ENCODE peak calls at places on chromosomes 11 and 22, in eight cellular contexts. One of them, this sample, is unnamed. For H3K36me3, the result is how much of the 10 kb centered on the place peaks cover.

GRCh38 chr11:2987881-2988280 is 4.2 kb downstream of the NAP1L4 start:
- DNase-seq in CD8-positive, alpha-beta T cell: peak
- DNase-seq in thoracic aorta: no peak
- DNase-seq in tibial artery: no peak
- DNase-seq in H7: no peak
- DNase-seq in lung: no peak
- DNase-seq in body of pancreas: no peak
- DNase-seq in HAP-1: no peak
- DNase-seq in this sample: no peak

GRCh38 chr11:1645357-1645821 is 15.8 kb downstream of the KRTAP5-5 start:
- DNase-seq in CD8-positive, alpha-beta T cell: no peak
- DNase-seq in thoracic aorta: no peak
- DNase-seq in tibial artery: no peak
- DNase-seq in H7: no peak
- DNase-seq in lung: no peak
- DNase-seq in body of pancreas: no peak
- DNase-seq in HAP-1: no peak
- DNase-seq in this sample: no peak

GRCh38 chr11:59224419-59224928 is 11.7 kb upstream of the MPEG1 start:
- DNase-seq in CD8-positive, alpha-beta T cell: no peak
- DNase-seq in thoracic aorta: no peak
- DNase-seq in tibial artery: no peak
- DNase-seq in H7: no peak
- DNase-seq in lung: no peak
- DNase-seq in body of pancreas: no peak
- DNase-seq in HAP-1: no peak
- DNase-seq in this sample: no peak

GRCh38 chr22:44926491-44927415 is 83.1 kb downstream of the PHF21B start:
- DNase-seq in CD8-positive, alpha-beta T cell: no peak
- DNase-seq in thoracic aorta: no peak
- DNase-seq in tibial artery: no peak
- DNase-seq in H7: peak
- DNase-seq in lung: no peak
- DNase-seq in body of pancreas: no peak
- DNase-seq in HAP-1: no peak
- DNase-seq in this sample: no peak

GRCh38 chr22:50032941-50033601 is 20.5 kb upstream of the IL17REL start:
- DNase-seq in CD8-positive, alpha-beta T cell: no peak
- DNase-seq in thoracic aorta: no peak
- DNase-seq in tibial artery: no peak
- DNase-seq in H7: peak
- DNase-seq in lung: no peak
- DNase-seq in body of pancreas: no peak
- DNase-seq in HAP-1: no peak
- DNase-seq in this sample: no peak

GRCh38 chr11:69812256-69812655 is 7.0 kb downstream of the FGF3 start:
- DNase-seq in CD8-positive, alpha-beta T cell: no peak
- DNase-seq in thoracic aorta: no peak
- DNase-seq in tibial artery: no peak
- DNase-seq in H7: no peak
- DNase-seq in lung: no peak
- DNase-seq in body of pancreas: no peak
- DNase-seq in HAP-1: no peak
- DNase-seq in this sample: no peak

GRCh38 chr22:45290410-45290936 is 5.7 kb downstream of the UPK3A start:
- DNase-seq in CD8-positive, alpha-beta T cell: no peak
- DNase-seq in thoracic aorta: no peak
- DNase-seq in tibial artery: no peak
- DNase-seq in H7: peak
- DNase-seq in lung: no peak
- DNase-seq in body of pancreas: peak
- DNase-seq in HAP-1: no peak
- DNase-seq in this sample: peak

GRCh38 chr11:93005239-93005638 is 35.8 kb downstream of the MTNR1B start:
- DNase-seq in CD8-positive, alpha-beta T cell: no peak
- DNase-seq in thoracic aorta: no peak
- DNase-seq in tibial artery: no peak
- DNase-seq in H7: no peak
- DNase-seq in lung: no peak
- DNase-seq in body of pancreas: no peak
- DNase-seq in HAP-1: no peak
- DNase-seq in this sample: no peak

GRCh38 chr11:121133046-121133445 is 32.0 kb downstream of the TECTA start:
- DNase-seq in CD8-positive, alpha-beta T cell: no peak
- DNase-seq in thoracic aorta: no peak
- DNase-seq in tibial artery: no peak
- DNase-seq in H7: no peak
- DNase-seq in lung: no peak
- DNase-seq in body of pancreas: no peak
- DNase-seq in HAP-1: no peak
- DNase-seq in this sample: no peak

GRCh38 chr22:17706451-17706900 is 67.8 kb downstream of the BID start:
- DNase-seq in CD8-positive, alpha-beta T cell: no peak
- DNase-seq in thoracic aorta: peak
- DNase-seq in tibial artery: peak
- DNase-seq in H7: peak
- DNase-seq in lung: peak
- DNase-seq in body of pancreas: peak
- DNase-seq in HAP-1: no peak
- DNase-seq in this sample: peak

GRCh38 chr11:18739684-18740083 is 13.7 kb upstream of the IGSF22 start:
- DNase-seq in CD8-positive, alpha-beta T cell: no peak
- DNase-seq in thoracic aorta: no peak
- DNase-seq in tibial artery: no peak
- DNase-seq in H7: no peak
- DNase-seq in lung: no peak
- DNase-seq in body of pancreas: no peak
- DNase-seq in HAP-1: no peak
- DNase-seq in this sample: no peak

GRCh38 chr11:130145975-130146776 is 13.4 kb upstream of the ST14 start:
- DNase-seq in CD8-positive, alpha-beta T cell: no peak
- DNase-seq in thoracic aorta: no peak
- DNase-seq in tibial artery: no peak
- DNase-seq in H7: peak
- DNase-seq in lung: peak
- DNase-seq in body of pancreas: peak
- DNase-seq in HAP-1: no peak
- DNase-seq in this sample: no peak

GRCh38 chr11:96396637-96397036 is 6.8 kb downstream of the JRKL start:
- DNase-seq in CD8-positive, alpha-beta T cell: no peak
- DNase-seq in thoracic aorta: no peak
- DNase-seq in tibial artery: no peak
- DNase-seq in H7: no peak
- DNase-seq in lung: no peak
- DNase-seq in body of pancreas: no peak
- DNase-seq in HAP-1: no peak
- DNase-seq in this sample: no peak

GRCh38 chr11:124752471-124753100 is 531 bp upstream of the VSIG2 start:
- DNase-seq in CD8-positive, alpha-beta T cell: no peak
- DNase-seq in thoracic aorta: no peak
- DNase-seq in tibial artery: no peak
- DNase-seq in H7: peak
- DNase-seq in lung: no peak
- DNase-seq in body of pancreas: no peak
- DNase-seq in HAP-1: no peak
- DNase-seq in this sample: no peak

GRCh38 chr22:22237521-22237920 is 7.1 kb upstream of the VPREB1 start:
- DNase-seq in CD8-positive, alpha-beta T cell: no peak
- DNase-seq in thoracic aorta: no peak
- DNase-seq in tibial artery: no peak
- DNase-seq in H7: no peak
- DNase-seq in lung: no peak
- DNase-seq in body of pancreas: no peak
- DNase-seq in HAP-1: no peak
- DNase-seq in this sample: no peak

DNA sequence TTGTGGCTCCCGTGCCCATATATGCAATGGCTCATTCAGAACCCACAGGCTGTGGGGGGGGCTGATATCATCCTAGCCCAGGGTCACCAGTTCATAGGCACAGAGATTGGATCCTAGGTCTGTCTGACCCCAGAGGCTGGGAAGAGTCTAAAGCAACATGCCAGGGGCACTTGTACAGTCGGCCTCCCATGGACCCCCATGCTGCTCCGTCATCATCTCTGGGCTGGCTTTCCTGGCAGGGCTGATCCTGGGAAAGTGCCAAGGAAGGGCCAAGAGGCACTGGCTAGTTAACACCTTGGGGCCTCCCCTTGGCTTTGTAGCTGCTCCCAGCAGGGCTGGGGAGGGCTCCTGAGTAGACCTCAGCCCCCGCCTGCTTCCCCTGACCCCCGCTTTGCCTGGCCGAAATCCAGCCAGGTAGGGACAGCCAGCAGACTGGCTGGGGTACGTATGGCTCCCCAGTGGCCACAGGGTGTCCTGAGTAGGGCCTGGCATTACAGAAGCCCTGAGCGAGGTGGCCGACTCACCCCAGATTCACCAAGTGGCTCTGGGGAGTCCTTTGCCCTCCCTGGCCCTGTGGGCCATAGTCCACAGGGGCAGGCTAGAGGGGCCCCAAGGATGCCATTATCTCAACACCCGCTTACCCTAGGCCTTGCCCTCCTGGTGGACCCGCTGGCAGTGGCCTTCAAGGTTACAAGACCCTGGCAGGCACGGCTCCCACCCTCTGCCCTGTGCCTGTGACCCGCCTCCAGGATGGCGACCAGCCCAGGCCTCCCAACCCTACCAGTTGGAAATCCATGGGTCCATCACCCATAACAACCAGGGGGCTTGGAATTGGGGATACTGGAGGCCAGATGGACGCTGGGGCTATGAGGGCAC is 22.5 kb downstream of the FADS3 start:
- DNase-seq in CD8-positive, alpha-beta T cell: no peak
- DNase-seq in thoracic aorta: no peak
- DNase-seq in tibial artery: no peak
- DNase-seq in H7: no peak
- DNase-seq in lung: no peak
- DNase-seq in body of pancreas: no peak
- DNase-seq in HAP-1: no peak
- DNase-seq in this sample: no peak
- H3K36me3 ChIP-seq in CD8-positive, alpha-beta T cell: under half
- H3K36me3 ChIP-seq in thoracic aorta: under half
- H3K36me3 ChIP-seq in tibial artery: under half
- H3K36me3 ChIP-seq in H7: under half
- H3K36me3 ChIP-seq in lung: under half
- H3K36me3 ChIP-seq in body of pancreas: under half
- H3K36me3 ChIP-seq in HAP-1: under half
- H3K36me3 ChIP-seq in this sample: under half

DNA sequence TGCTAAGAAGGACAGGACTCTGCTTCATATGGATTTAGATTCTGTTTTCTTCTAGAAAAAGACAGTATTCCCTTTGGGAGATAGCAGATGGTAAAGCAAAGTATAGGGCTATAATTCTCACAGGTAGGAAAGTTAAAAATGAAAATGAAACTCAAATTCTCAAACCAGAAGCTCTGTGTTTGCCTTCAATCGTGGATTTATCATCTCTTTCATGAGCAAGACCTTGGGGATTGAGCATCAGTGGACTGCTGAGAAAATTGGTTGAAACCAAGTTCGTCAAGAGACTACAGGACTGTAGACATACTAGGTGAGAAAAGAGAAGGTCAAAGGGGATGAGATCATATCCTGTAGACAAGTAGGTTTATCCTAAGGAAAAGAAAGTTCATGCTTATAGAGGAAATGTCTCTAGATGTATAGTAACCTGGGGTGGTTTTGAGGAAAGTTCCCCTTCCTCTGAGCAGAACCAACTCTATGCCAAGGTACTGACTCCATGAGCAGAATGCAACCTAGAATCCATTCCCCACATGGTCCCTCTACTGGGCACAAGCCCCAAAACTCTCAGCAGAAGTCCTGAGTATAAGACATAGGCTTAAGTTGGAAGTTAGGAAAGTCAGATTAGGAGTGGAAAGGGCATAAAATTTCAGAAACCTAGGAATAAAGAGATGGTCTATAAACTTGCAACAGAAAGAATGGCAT is 46.5 kb downstream of the SLC5A12 start:
- DNase-seq in CD8-positive, alpha-beta T cell: no peak
- DNase-seq in thoracic aorta: no peak
- DNase-seq in tibial artery: no peak
- DNase-seq in H7: no peak
- DNase-seq in lung: no peak
- DNase-seq in body of pancreas: no peak
- DNase-seq in HAP-1: no peak
- DNase-seq in this sample: no peak
- H3K4me3 ChIP-seq in CD8-positive, alpha-beta T cell: no peak
- H3K4me3 ChIP-seq in thoracic aorta: no peak
- H3K4me3 ChIP-seq in tibial artery: no peak
- H3K4me3 ChIP-seq in H7: no peak
- H3K4me3 ChIP-seq in lung: no peak
- H3K4me3 ChIP-seq in body of pancreas: no peak
- H3K4me3 ChIP-seq in HAP-1: no peak
- H3K4me3 ChIP-seq in this sample: no peak

DNA sequence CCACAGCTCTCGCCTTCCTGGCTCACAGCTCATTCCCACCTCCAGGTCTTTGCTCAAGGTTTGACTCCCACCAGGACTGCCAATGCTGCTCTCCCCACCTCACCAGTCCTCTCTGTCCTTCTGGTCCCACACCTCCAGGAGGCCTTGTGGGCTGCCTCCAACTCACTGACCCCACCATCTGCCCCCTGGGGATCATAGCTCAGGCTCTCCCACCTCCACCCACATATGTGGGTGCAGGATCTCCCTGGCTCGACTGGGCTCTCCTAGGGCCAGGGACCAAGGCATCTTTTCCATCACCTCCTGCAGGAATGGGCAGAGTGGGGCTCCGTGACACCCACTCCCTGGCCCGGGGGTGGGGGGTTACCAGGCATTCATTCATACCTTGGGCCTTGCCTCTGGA is 13.8 kb upstream of the SSTR3 start:
- DNase-seq in CD8-positive, alpha-beta T cell: no peak
- DNase-seq in thoracic aorta: no peak
- DNase-seq in tibial artery: no peak
- DNase-seq in H7: no peak
- DNase-seq in lung: no peak
- DNase-seq in body of pancreas: no peak
- DNase-seq in HAP-1: no peak
- DNase-seq in this sample: no peak
- H3K36me3 ChIP-seq in CD8-positive, alpha-beta T cell: under half
- H3K36me3 ChIP-seq in thoracic aorta: under half
- H3K36me3 ChIP-seq in tibial artery: under half
- H3K36me3 ChIP-seq in H7: under half
- H3K36me3 ChIP-seq in lung: under half
- H3K36me3 ChIP-seq in body of pancreas: under half
- H3K36me3 ChIP-seq in HAP-1: under half
- H3K36me3 ChIP-seq in this sample: under half

GRCh38 chr11:34067383-34068065 is 16.0 kb downstream of the CAPRIN1 start:
- DNase-seq in CD8-positive, alpha-beta T cell: no peak
- DNase-seq in thoracic aorta: no peak
- DNase-seq in tibial artery: no peak
- DNase-seq in H7: no peak
- DNase-seq in lung: no peak
- DNase-seq in body of pancreas: no peak
- DNase-seq in HAP-1: no peak
- DNase-seq in this sample: no peak
- H3K4me3 ChIP-seq in CD8-positive, alpha-beta T cell: no peak
- H3K4me3 ChIP-seq in thoracic aorta: peak
- H3K4me3 ChIP-seq in tibial artery: no peak
- H3K4me3 ChIP-seq in H7: no peak
- H3K4me3 ChIP-seq in lung: no peak
- H3K4me3 ChIP-seq in body of pancreas: no peak
- H3K4me3 ChIP-seq in HAP-1: no peak
- H3K4me3 ChIP-seq in this sample: no peak

GRCh38 chr11:102229510-102230119 is 87.7 kb upstream of the BIRC3 start:
- DNase-seq in CD8-positive, alpha-beta T cell: no peak
- DNase-seq in thoracic aorta: no peak
- DNase-seq in tibial artery: no peak
- DNase-seq in H7: no peak
- DNase-seq in lung: no peak
- DNase-seq in body of pancreas: peak
- DNase-seq in HAP-1: no peak
- DNase-seq in this sample: no peak
- H3K36me3 ChIP-seq in CD8-positive, alpha-beta T cell: under half
- H3K36me3 ChIP-seq in thoracic aorta: under half
- H3K36me3 ChIP-seq in tibial artery: under half
- H3K36me3 ChIP-seq in H7: under half
- H3K36me3 ChIP-seq in lung: under half
- H3K36me3 ChIP-seq in body of pancreas: under half
- H3K36me3 ChIP-seq in HAP-1: under half
- H3K36me3 ChIP-seq in this sample: under half